ENCODE peak calls at places on chromosomes 3 and 15, in six cellular contexts. O is HL-60, J is stomach, C is HCT116, M is Panc1, Y is GM12891. G is an unnamed sample.

GRCh38 chr3:4990061-4990460 is 10.8 kb downstream of the BHLHE40 start:
- DNase-seq in Y (no peak), M (no peak), O (no peak), C (no peak), J (no peak), G (no peak)

GRCh38 chr3:147218976-147219375 is 187.4 kb downstream of the ZIC4 start:
- DNase-seq in J (no peak), M (no peak), C (no peak), O (no peak), Y (no peak), G (no peak)

GRCh38 chr3:132641837-132642538 is 17.6 kb downstream of the ACAD11 start:
- DNase-seq in J (no peak), Y (no peak), C (peak), M (no peak), O (no peak), G (no peak)

GRCh38 chr3:13191016-13191415 is 117.8 kb upstream of the IQSEC1 start:
- DNase-seq in C (no peak), M (no peak), Y (no peak), O (no peak), J (no peak), G (no peak)

GRCh38 chr15:72176743-72177142 is 20.8 kb downstream of the GRAMD2A start:
- DNase-seq in M (no peak), J (no peak), C (no peak), Y (no peak), O (no peak), G (peak)

GRCh38 chr3:136749106-136749505 is 3.1 kb downstream of the STAG1 start:
- DNase-seq in C (no peak), M (no peak), Y (no peak), O (peak), J (no peak), G (no peak)

GRCh38 chr3:25662921-25663320 is 1.8 kb downstream of the TOP2B start:
- DNase-seq in J (no peak), C (no peak), Y (no peak), O (no peak), M (no peak), G (no peak)

GRCh38 chr3:32616267-32616962 is 45.8 kb upstream of the DYNC1LI1 start:
- DNase-seq in J (no peak), C (no peak), O (no peak), M (no peak), Y (no peak), G (no peak)

GRCh38 chr3:138468451-138468850 is 34.0 kb downstream of the ESYT3 start:
- DNase-seq in M (no peak), J (no peak), C (no peak), O (no peak), Y (no peak), G (no peak)

GRCh38 chr3:56826831-56827722 is 25.3 kb upstream of the ARHGEF3 start:
- DNase-seq in J (no peak), O (no peak), C (no peak), M (no peak), Y (no peak), G (no peak)

GRCh38 chr15:40844543-40844981 is 714 bp downstream of the SPINT1 start:
- DNase-seq in Y (peak), J (peak), O (peak), M (no peak), C (no peak), G (peak)

GRCh38 chr3:134003066-134003465 is 26.7 kb downstream of the SLCO2A1 start:
- DNase-seq in Y (no peak), O (no peak), J (no peak), C (no peak), M (no peak), G (no peak)

GRCh38 chr3:89098173-89098572 is 9.2 kb upstream of the EPHA3 start:
- DNase-seq in M (no peak), J (no peak), O (no peak), C (no peak), Y (no peak), G (no peak)

GRCh38 chr3:50436063-50436674 is 67.3 kb downstream of the CACNA2D2 start:
- DNase-seq in J (peak), Y (peak), O (peak), M (peak), C (peak), G (peak)

GRCh38 chr15:79401301-79401700 is 30.8 kb upstream of the MINAR1 start:
- DNase-seq in C (no peak), O (peak), Y (no peak), J (no peak), M (no peak), G (no peak)

GRCh38 chr3:190892328-190893011 is 30.0 kb upstream of the GMNC start:
- DNase-seq in C (no peak), M (no peak), J (no peak), O (no peak), Y (no peak), G (no peak)

GRCh38 chr3:53668872-53669271 is 174.5 kb downstream of the CACNA1D start:
- DNase-seq in Y (no peak), J (no peak), C (peak), O (no peak), M (no peak), G (no peak)

GRCh38 chr15:92848852-92849598 is 51.1 kb upstream of the CHD2 start:
- DNase-seq in M (no peak), Y (no peak), J (no peak), C (no peak), O (peak), G (no peak)

GRCh38 chr3:107271787-107272387 is 105.4 kb upstream of the CCDC54 start:
- DNase-seq in C (peak), Y (no peak), M (peak), J (no peak), O (no peak), G (no peak)

GRCh38 chr15:49688135-49688790 is 67.4 kb downstream of the DTWD1 start:
- DNase-seq in C (no peak), M (no peak), J (no peak), O (no peak), Y (no peak), G (no peak)

GRCh38 chr3:133874761-133875438 is 20.8 kb downstream of the RAB6B start:
- DNase-seq in O (no peak), M (no peak), C (no peak), Y (no peak), J (no peak), G (no peak)

GRCh38 chr3:141682921-141683320 is 55.2 kb upstream of the RNF7 start:
- DNase-seq in O (no peak), C (no peak), M (no peak), J (no peak), Y (no peak), G (no peak)

GRCh38 chr15:98628216-98628615 is 20.1 kb upstream of the IGF1R start:
- DNase-seq in M (no peak), Y (no peak), C (no peak), O (no peak), J (no peak), G (no peak)

GRCh38 chr3:15977598-15978232 is 179.9 kb upstream of the ANKRD28 start:
- DNase-seq in C (no peak), Y (no peak), M (no peak), J (no peak), O (no peak), G (no peak)

GRCh38 chr3:71064976-71065763 is 518.4 kb downstream of the FOXP1 start:
- DNase-seq in Y (no peak), C (no peak), O (peak), J (peak), M (no peak), G (peak)

GRCh38 chr15:92448370-92448769 is 54.7 kb downstream of the ST8SIA2 start:
- DNase-seq in C (no peak), Y (no peak), O (no peak), J (no peak), M (no peak), G (no peak)

GRCh38 chr3:179624471-179624870 is 19.9 kb downstream of the NDUFB5 start:
- DNase-seq in J (no peak), Y (no peak), C (no peak), M (no peak), O (no peak), G (no peak)

GRCh38 chr3:105891101-105891500 is 22.3 kb upstream of the CBLB start:
- DNase-seq in Y (no peak), C (no peak), M (no peak), O (no peak), J (no peak), G (no peak)

GRCh38 chr3:29275309-29275708 is 5.6 kb upstream of the RBMS3 start:
- DNase-seq in Y (no peak), C (no peak), O (no peak), J (no peak), M (no peak), G (no peak)

GRCh38 chr15:94206463-94207167 is 24.7 kb upstream of the MCTP2 start:
- DNase-seq in Y (no peak), M (no peak), J (no peak), O (peak), C (no peak), G (peak)

GRCh38 chr3:62724503-62724902 is 150.7 kb downstream of the CADPS start:
- DNase-seq in M (no peak), J (no peak), O (no peak), Y (no peak), C (no peak), G (no peak)

GRCh38 chr3:175338775-175339535 is 479.8 kb downstream of the NAALADL2 start:
- DNase-seq in O (no peak), C (peak), M (peak), J (peak), Y (no peak), G (no peak)

GRCh38 chr3:45426161-45426560 is 37.8 kb downstream of the LARS2 start:
- DNase-seq in O (no peak), C (no peak), Y (no peak), M (no peak), J (no peak), G (no peak)

GRCh38 chr3:130529816-130530215 is 12.8 kb downstream of the COL6A6 start:
- DNase-seq in J (no peak), Y (no peak), O (no peak), C (no peak), M (no peak), G (no peak)

GRCh38 chr15:61122624-61123375 is 106.3 kb downstream of the RORA start:
- DNase-seq in M (no peak), Y (no peak), C (no peak), J (no peak), O (no peak), G (no peak)

GRCh38 chr15:66847565-66847991 is 145.5 kb downstream of the SMAD6 start:
- DNase-seq in M (no peak), O (no peak), Y (no peak), C (no peak), J (peak), G (peak)

GRCh38 chr3:40914475-40914874 is 284.8 kb upstream of the CTNNB1 start:
- DNase-seq in Y (no peak), O (no peak), M (no peak), J (no peak), C (no peak), G (no peak)

GRCh38 chr3:161671141-161671540 is 174.5 kb downstream of the OTOL1 start:
- DNase-seq in M (no peak), J (no peak), Y (no peak), C (no peak), O (no peak), G (no peak)
- TF ChIP-seq POLR2AphosphoS5 in M (no peak), J (no peak), Y (no peak), C (no peak), O (no peak), G (no peak)

GRCh38 chr3:188301147-188301546 is 147.2 kb downstream of the LPP start:
- DNase-seq in O (no peak), Y (no peak), M (no peak), C (no peak), J (no peak), G (no peak)

GRCh38 chr3:188296761-188297689 is 143.1 kb downstream of the LPP start:
- DNase-seq in M (no peak), C (no peak), O (peak), Y (no peak), J (no peak), G (no peak)

GRCh38 chr3:188298585-188298984 is 144.6 kb downstream of the LPP start:
- DNase-seq in Y (no peak), O (no peak), J (no peak), M (no peak), C (no peak), G (no peak)

GRCh38 chr3:188299713-188300112 is 145.8 kb downstream of the LPP start:
- DNase-seq in Y (no peak), M (no peak), C (no peak), O (no peak), J (no peak), G (no peak)

GRCh38 chr3:188299068-188299467 is 145.1 kb downstream of the LPP start:
- DNase-seq in O (no peak), J (no peak), C (no peak), Y (no peak), M (no peak), G (no peak)
- TF ChIP-seq POLR2AphosphoS5 in O (no peak), J (no peak), C (peak), Y (no peak), M (no peak), G (no peak)

DNA sequence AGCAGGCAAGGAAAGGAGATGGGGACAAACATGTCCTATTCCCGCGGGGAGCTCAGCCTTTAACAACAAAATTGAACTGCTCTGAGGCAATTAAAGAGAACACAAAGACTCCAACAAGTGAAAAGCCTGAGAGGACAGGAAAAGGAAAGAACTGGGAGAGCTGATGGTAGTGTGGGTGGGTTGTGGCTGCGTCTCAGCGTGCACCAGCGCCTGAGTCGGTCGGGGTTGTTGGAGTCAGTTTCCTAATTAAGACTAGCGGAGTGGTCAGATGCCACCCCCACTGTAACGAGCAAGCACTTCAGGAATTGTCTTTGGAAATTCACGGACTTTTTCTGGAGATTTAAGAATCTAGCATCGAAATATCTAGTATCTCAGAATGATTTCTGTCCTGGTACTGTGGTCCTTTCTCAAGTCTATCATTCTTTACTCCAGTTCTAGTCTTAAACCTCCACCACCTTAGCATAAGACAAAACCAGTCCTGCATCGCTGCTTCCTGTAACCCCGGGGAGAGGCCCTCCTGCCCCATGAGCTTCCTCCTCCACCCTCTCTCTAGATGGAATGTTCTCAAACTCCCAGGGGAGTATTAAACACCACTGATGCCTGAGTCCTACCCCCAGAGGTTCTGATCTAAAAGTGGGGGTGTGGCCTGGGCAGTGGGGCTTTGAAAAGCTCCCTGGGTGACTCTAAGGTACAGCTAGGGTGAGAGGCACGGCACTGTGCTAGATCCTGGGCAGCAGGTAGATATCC is 104.0 kb downstream of the CYP19A1 start:
- DNase-seq in Y (no peak), J (no peak), C (no peak), O (no peak), M (no peak), G (no peak)
- TF ChIP-seq POLR2AphosphoS5 in Y (no peak), J (no peak), C (no peak), O (no peak), M (no peak), G (no peak)

GRCh38 chr3:14941871-14942270 is 5.5 kb upstream of the NR2C2 start:
- DNase-seq in M (no peak), C (no peak), O (no peak), Y (no peak), J (no peak), G (no peak)
- TF ChIP-seq POLR2AphosphoS5 in M (no peak), C (no peak), O (no peak), Y (no peak), J (no peak), G (no peak)